ENCODE peak calls at places on chromosome 7, in seven cellular contexts. One of them, this sample, is unnamed.

GRCh38 chr7:144526912-144527610 is 123.6 kb upstream of the NOBOX start:
- DNase-seq in PC-9: no peak
- DNase-seq in SK-N-SH: no peak
- DNase-seq in astrocyte: no peak
- DNase-seq in HCT116: no peak
- DNase-seq in A549: no peak
- DNase-seq in transverse colon: no peak
- DNase-seq in this sample: no peak

GRCh38 chr7:115707236-115707635 is 323.3 kb downstream of the TFEC start:
- DNase-seq in transverse colon: peak; percentile 14
- DNase-seq in A549: peak; percentile 31
- DNase-seq in HCT116: peak; percentile 66
- DNase-seq in PC-9: peak; percentile 31
- DNase-seq in SK-N-SH: no peak
- DNase-seq in astrocyte: no peak
- DNase-seq in this sample: no peak

GRCh38 chr7:16739863-16740622 is 13.5 kb upstream of the TSPAN13 start:
- DNase-seq in HCT116: peak; percentile 24
- DNase-seq in PC-9: no peak
- DNase-seq in transverse colon: peak; percentile 26
- DNase-seq in SK-N-SH: no peak
- DNase-seq in A549: peak; percentile 80
- DNase-seq in astrocyte: peak; percentile 99
- DNase-seq in this sample: peak; percentile 96

GRCh38 chr7:149855368-149856305 is 17.5 kb downstream of the ZNF862 start:
- DNase-seq in astrocyte: peak; percentile 90
- DNase-seq in PC-9: peak; percentile 78
- DNase-seq in HCT116: peak; percentile 78
- DNase-seq in SK-N-SH: no peak
- DNase-seq in transverse colon: no peak
- DNase-seq in A549: no peak
- DNase-seq in this sample: peak; percentile 84

GRCh38 chr7:112416127-112416526 is 34.1 kb upstream of the IFRD1 start:
- DNase-seq in PC-9: no peak
- DNase-seq in HCT116: no peak
- DNase-seq in A549: no peak
- DNase-seq in transverse colon: no peak
- DNase-seq in astrocyte: peak; percentile 35
- DNase-seq in SK-N-SH: no peak
- DNase-seq in this sample: peak; percentile 53

GRCh38 chr7:45178241-45179225 is 20.9 kb downstream of the RAMP3 start:
- DNase-seq in A549: peak; percentile 25
- DNase-seq in PC-9: peak; percentile 23
- DNase-seq in transverse colon: no peak
- DNase-seq in HCT116: peak; percentile 7
- DNase-seq in SK-N-SH: peak; percentile 65
- DNase-seq in astrocyte: no peak
- DNase-seq in this sample: no peak

GRCh38 chr7:120662291-120662690 is 195.7 kb downstream of the TSPAN12 start:
- DNase-seq in astrocyte: peak; percentile 1
- DNase-seq in transverse colon: no peak
- DNase-seq in HCT116: no peak
- DNase-seq in PC-9: no peak
- DNase-seq in SK-N-SH: no peak
- DNase-seq in A549: no peak
- DNase-seq in this sample: no peak

GRCh38 chr7:73717025-73717807 is 2.3 kb downstream of the STX1A start:
- DNase-seq in A549: no peak
- DNase-seq in transverse colon: no peak
- DNase-seq in HCT116: no peak
- DNase-seq in SK-N-SH: no peak
- DNase-seq in astrocyte: peak; percentile 47
- DNase-seq in PC-9: no peak
- DNase-seq in this sample: peak; percentile 35

GRCh38 chr7:143003393-143004051 is 23.4 kb downstream of the OR9A2 start:
- DNase-seq in astrocyte: peak; percentile 8
- DNase-seq in A549: peak; percentile 53
- DNase-seq in transverse colon: no peak
- DNase-seq in HCT116: peak; percentile 36
- DNase-seq in PC-9: peak; percentile 17
- DNase-seq in SK-N-SH: peak; percentile 58
- DNase-seq in this sample: no peak

GRCh38 chr7:27178366-27178765 is 4.2 kb upstream of the HOXA10 start:
- DNase-seq in transverse colon: peak; percentile 20
- DNase-seq in A549: no peak
- DNase-seq in astrocyte: no peak
- DNase-seq in SK-N-SH: no peak
- DNase-seq in HCT116: no peak
- DNase-seq in PC-9: no peak
- DNase-seq in this sample: no peak

GRCh38 chr7:33563010-33563409 is 342.3 kb upstream of the BMPER start:
- DNase-seq in astrocyte: no peak
- DNase-seq in A549: no peak
- DNase-seq in HCT116: no peak
- DNase-seq in SK-N-SH: no peak
- DNase-seq in transverse colon: no peak
- DNase-seq in PC-9: no peak
- DNase-seq in this sample: no peak

GRCh38 chr7:36040679-36041078 is 112.4 kb upstream of the EEPD1 start:
- DNase-seq in HCT116: no peak
- DNase-seq in astrocyte: peak; percentile 50
- DNase-seq in SK-N-SH: no peak
- DNase-seq in transverse colon: no peak
- DNase-seq in A549: no peak
- DNase-seq in PC-9: no peak
- DNase-seq in this sample: peak; percentile 63

GRCh38 chr7:159197066-159197975 is 52.7 kb upstream of the VIPR2 start:
- DNase-seq in HCT116: no peak
- DNase-seq in astrocyte: no peak
- DNase-seq in transverse colon: peak; percentile 11
- DNase-seq in SK-N-SH: no peak
- DNase-seq in PC-9: no peak
- DNase-seq in A549: no peak
- DNase-seq in this sample: no peak

GRCh38 chr7:91103365-91103764 is 160.9 kb upstream of the FZD1 start:
- DNase-seq in A549: no peak
- DNase-seq in transverse colon: no peak
- DNase-seq in astrocyte: no peak
- DNase-seq in HCT116: no peak
- DNase-seq in PC-9: no peak
- DNase-seq in SK-N-SH: no peak
- DNase-seq in this sample: no peak

GRCh38 chr7:129824291-129825004 is 128.3 kb downstream of the UBE2H start:
- DNase-seq in SK-N-SH: no peak
- DNase-seq in HCT116: no peak
- DNase-seq in PC-9: no peak
- DNase-seq in transverse colon: no peak
- DNase-seq in A549: no peak
- DNase-seq in astrocyte: no peak
- DNase-seq in this sample: no peak

GRCh38 chr7:36182854-36183604 is 30.0 kb downstream of the EEPD1 start:
- DNase-seq in A549: no peak
- DNase-seq in astrocyte: no peak
- DNase-seq in transverse colon: no peak
- DNase-seq in SK-N-SH: no peak
- DNase-seq in PC-9: no peak
- DNase-seq in HCT116: no peak
- DNase-seq in this sample: no peak

GRCh38 chr7:25009271-25009670 is 29.3 kb upstream of the OSBPL3 start:
- DNase-seq in astrocyte: peak; percentile 98
- DNase-seq in transverse colon: no peak
- DNase-seq in A549: peak; percentile 36
- DNase-seq in PC-9: no peak
- DNase-seq in SK-N-SH: no peak
- DNase-seq in HCT116: no peak
- DNase-seq in this sample: peak; percentile 92

GRCh38 chr7:2553108-2553507 is 2.2 kb downstream of the BRAT1 start:
- DNase-seq in astrocyte: no peak
- DNase-seq in HCT116: no peak
- DNase-seq in A549: no peak
- DNase-seq in transverse colon: no peak
- DNase-seq in PC-9: no peak
- DNase-seq in SK-N-SH: no peak
- DNase-seq in this sample: no peak

GRCh38 chr7:68865351-68865885 is 732.9 kb upstream of the AUTS2 start:
- DNase-seq in PC-9: no peak
- DNase-seq in transverse colon: no peak
- DNase-seq in astrocyte: peak; percentile 55
- DNase-seq in HCT116: no peak
- DNase-seq in A549: no peak
- DNase-seq in SK-N-SH: no peak
- DNase-seq in this sample: no peak

GRCh38 chr7:12884856-12885440 is 197.5 kb downstream of the ARL4A start:
- DNase-seq in astrocyte: peak; percentile 43
- DNase-seq in HCT116: no peak
- DNase-seq in PC-9: no peak
- DNase-seq in transverse colon: no peak
- DNase-seq in SK-N-SH: no peak
- DNase-seq in A549: no peak
- DNase-seq in this sample: no peak

GRCh38 chr7:79933144-79933543 is 201.5 kb upstream of the GNAI1 start:
- DNase-seq in PC-9: no peak
- DNase-seq in astrocyte: peak; percentile 47
- DNase-seq in A549: no peak
- DNase-seq in SK-N-SH: no peak
- DNase-seq in HCT116: no peak
- DNase-seq in transverse colon: no peak
- DNase-seq in this sample: peak; percentile 81

GRCh38 chr7:81447351-81447952 is 322.4 kb downstream of the HGF start:
- DNase-seq in A549: peak; percentile 83
- DNase-seq in SK-N-SH: peak; percentile 50
- DNase-seq in astrocyte: peak; percentile 56
- DNase-seq in transverse colon: peak; percentile 16
- DNase-seq in HCT116: peak; percentile 47
- DNase-seq in PC-9: peak; percentile 12
- DNase-seq in this sample: peak; percentile 61

GRCh38 chr7:96344236-96344635 is 22.3 kb upstream of the SLC25A13 start:
- DNase-seq in HCT116: no peak
- DNase-seq in A549: no peak
- DNase-seq in PC-9: no peak
- DNase-seq in SK-N-SH: no peak
- DNase-seq in transverse colon: no peak
- DNase-seq in astrocyte: no peak
- DNase-seq in this sample: no peak

GRCh38 chr7:73871163-73872011 is 10.4 kb downstream of the TMEM270 start:
- DNase-seq in HCT116: no peak
- DNase-seq in PC-9: no peak
- DNase-seq in astrocyte: no peak
- DNase-seq in transverse colon: peak; percentile 26
- DNase-seq in SK-N-SH: peak; percentile 85
- DNase-seq in A549: no peak
- DNase-seq in this sample: no peak

GRCh38 chr7:47573758-47574472 is 8.0 kb downstream of the TNS3 start:
- DNase-seq in HCT116: no peak
- DNase-seq in SK-N-SH: peak; percentile 79
- DNase-seq in PC-9: peak; percentile 64
- DNase-seq in transverse colon: no peak
- DNase-seq in A549: peak; percentile 81
- DNase-seq in astrocyte: peak; percentile 94
- DNase-seq in this sample: no peak

GRCh38 chr7:151424799-151425198 is 15.0 kb upstream of the WDR86 start:
- DNase-seq in HCT116: no peak
- DNase-seq in astrocyte: peak; percentile 65
- DNase-seq in A549: no peak
- DNase-seq in PC-9: no peak
- DNase-seq in SK-N-SH: no peak
- DNase-seq in transverse colon: no peak
- DNase-seq in this sample: no peak
- H3K27ac ChIP-seq in HCT116: no peak overlapping the region
- H3K27ac ChIP-seq in astrocyte: no peak overlapping the region
- H3K27ac ChIP-seq in A549: peak overlapping the region; percentile 81
- H3K27ac ChIP-seq in PC-9: no peak overlapping the region
- H3K27ac ChIP-seq in SK-N-SH: no peak overlapping the region
- H3K27ac ChIP-seq in transverse colon: no peak overlapping the region
- H3K27ac ChIP-seq in this sample: no peak overlapping the region

DNA sequence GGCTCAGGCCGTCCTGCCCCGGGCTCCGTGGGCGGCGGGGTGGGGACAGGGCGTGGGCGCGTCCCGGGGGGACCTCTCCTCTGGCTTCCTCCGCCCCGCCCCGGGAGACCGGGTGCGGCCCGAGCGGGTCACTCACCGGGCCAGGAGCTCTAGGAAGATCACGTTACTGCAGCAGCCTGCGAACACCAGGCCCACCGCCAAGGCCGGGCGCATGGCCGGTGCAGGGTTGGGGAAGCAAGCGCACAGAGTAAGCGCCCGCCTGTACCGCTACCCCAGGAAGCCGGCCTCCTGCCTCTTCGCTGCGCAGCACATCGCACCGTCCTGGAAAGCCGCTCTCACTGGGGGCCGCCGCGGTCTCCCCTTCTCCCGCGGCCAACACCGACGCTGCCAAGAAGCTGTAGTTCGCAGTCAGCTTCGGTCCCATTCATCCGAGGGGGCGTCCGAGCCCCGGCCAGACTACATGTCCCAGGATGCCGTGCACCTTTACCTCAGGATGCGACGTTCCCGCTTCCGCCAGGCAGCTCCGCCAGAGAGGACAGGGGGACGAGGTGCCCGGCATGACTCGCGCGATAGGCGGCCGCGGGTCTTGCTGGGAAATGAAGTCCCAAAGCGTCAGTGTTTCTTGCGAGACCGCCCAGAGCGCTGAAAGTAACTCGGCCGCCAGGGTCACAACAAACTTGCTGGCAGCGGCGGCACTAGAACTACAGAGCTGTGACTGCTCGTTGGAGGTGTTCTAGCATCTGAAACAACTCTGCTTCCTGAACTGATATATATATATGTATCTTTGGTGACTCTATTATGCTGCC is at the start of gene SLC35B4:
- DNase-seq in PC-9: peak; percentile 96
- DNase-seq in HCT116: peak; percentile 91
- DNase-seq in SK-N-SH: peak; percentile 99
- DNase-seq in astrocyte: peak; percentile 97
- DNase-seq in A549: peak; percentile 99
- DNase-seq in transverse colon: peak; percentile 97
- DNase-seq in this sample: peak; percentile 98
- TF ChIP-seq CTCF in PC-9: no peak
- TF ChIP-seq CTCF in HCT116: peak; percentile 12
- TF ChIP-seq CTCF in SK-N-SH: peak; percentile 46
- TF ChIP-seq CTCF in astrocyte: peak; percentile 8
- TF ChIP-seq CTCF in A549: no peak
- TF ChIP-seq CTCF in transverse colon: peak; percentile 30
- TF ChIP-seq CTCF in this sample: peak; percentile 49

GRCh38 chr7:101858437-101859385 is 41.3 kb downstream of the CUX1 start:
- DNase-seq in A549: peak; percentile 44
- DNase-seq in astrocyte: no peak
- DNase-seq in SK-N-SH: no peak
- DNase-seq in transverse colon: no peak
- DNase-seq in HCT116: no peak
- DNase-seq in PC-9: no peak
- DNase-seq in this sample: no peak
- H3K27ac ChIP-seq in A549: peak overlapping the region; percentile 87
- H3K27ac ChIP-seq in astrocyte: no peak overlapping the region
- H3K27ac ChIP-seq in SK-N-SH: no peak overlapping the region
- H3K27ac ChIP-seq in transverse colon: peak overlapping the region; percentile 3
- H3K27ac ChIP-seq in HCT116: no peak overlapping the region
- H3K27ac ChIP-seq in PC-9: no peak overlapping the region
- H3K27ac ChIP-seq in this sample: no peak overlapping the region

DNA sequence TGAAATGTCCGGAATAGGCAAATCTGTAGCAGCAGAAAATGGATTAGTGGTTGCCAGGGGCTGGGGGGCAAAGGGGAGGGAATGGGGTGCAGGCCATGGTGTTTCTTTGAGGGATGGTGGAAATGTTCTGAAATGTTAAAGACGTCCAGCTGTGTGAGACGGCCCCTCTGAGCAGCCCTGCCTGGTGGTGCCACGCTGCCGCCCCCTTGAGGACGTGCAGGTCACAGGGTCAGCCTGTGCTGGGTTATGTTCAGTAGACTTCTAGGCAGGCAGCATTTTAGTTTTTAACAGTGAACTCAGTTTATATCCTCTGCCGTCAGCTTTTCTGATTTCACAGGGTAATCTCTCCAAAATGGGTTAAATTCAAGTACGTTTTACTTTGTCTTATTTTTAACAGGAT is 9.4 kb downstream of the NUB1 start:
- DNase-seq in transverse colon: peak; percentile 26
- DNase-seq in SK-N-SH: peak; percentile 48
- DNase-seq in HCT116: no peak
- DNase-seq in A549: peak; percentile 32
- DNase-seq in PC-9: no peak
- DNase-seq in astrocyte: no peak
- DNase-seq in this sample: no peak
- TF ChIP-seq CTCF in transverse colon: no peak
- TF ChIP-seq CTCF in SK-N-SH: peak; percentile 51
- TF ChIP-seq CTCF in HCT116: peak; percentile 42
- TF ChIP-seq CTCF in A549: peak; percentile 35
- TF ChIP-seq CTCF in PC-9: no peak
- TF ChIP-seq CTCF in astrocyte: no peak
- TF ChIP-seq CTCF in this sample: peak; percentile 29